ENCODE peak calls at places on chromosomes 13 and 19, in six cellular contexts. J, B, X, Q, T and D are unnamed samples.

GRCh38 chr19:3699071-3699740 is 1.1 kb downstream of the PIP5K1C start:
- DNase-seq in J (peak), B (no peak), X (peak), Q (peak), T (no peak), D (no peak)

GRCh38 chr19:47190167-47190727 is 40.8 kb downstream of the BBC3 start:
- DNase-seq in J (peak), B (no peak), X (peak), Q (peak), T (peak), D (peak)

GRCh38 chr13:44402902-44403719 is 29.5 kb downstream of the SERP2 start:
- DNase-seq in J (no peak), B (no peak), X (no peak), Q (no peak), T (no peak), D (no peak)

GRCh38 chr19:35353635-35354034 is 4.6 kb upstream of the FFAR3 start:
- DNase-seq in J (no peak), B (no peak), X (peak), Q (no peak), T (no peak), D (no peak)

GRCh38 chr19:19627716-19628498 is at the start of gene LPAR2:
- DNase-seq in J (no peak), B (no peak), X (no peak), Q (peak), T (peak), D (no peak)

GRCh38 chr13:98542568-98543379 is 34.1 kb downstream of the STK24 start:
- DNase-seq in J (no peak), B (no peak), X (no peak), Q (no peak), T (no peak), D (no peak)

GRCh38 chr19:11538232-11539036 is at the start of gene CNN1:
- DNase-seq in J (no peak), B (no peak), X (peak), Q (no peak), T (no peak), D (no peak)

GRCh38 chr13:24168980-24169379 is 8.5 kb downstream of the SPATA13 start:
- DNase-seq in J (no peak), B (no peak), X (no peak), Q (no peak), T (no peak), D (no peak)

GRCh38 chr13:57784633-57785032 is 153.1 kb downstream of the PCDH17 start:
- DNase-seq in J (no peak), B (no peak), X (no peak), Q (no peak), T (no peak), D (no peak)

GRCh38 chr19:45599286-45599685 is 2.7 kb downstream of the GPR4 start:
- DNase-seq in J (no peak), B (no peak), X (no peak), Q (no peak), T (no peak), D (no peak)

GRCh38 chr19:17311455-17312248 is 2.3 kb downstream of the DDA1 start:
- DNase-seq in J (no peak), B (peak), X (peak), Q (no peak), T (peak), D (no peak)

GRCh38 chr13:114313061-114313860 is 1.0 kb upstream of the CHAMP1 start:
- DNase-seq in J (no peak), B (no peak), X (peak), Q (no peak), T (peak), D (no peak)

GRCh38 chr19:39778763-39779162 is at the start of gene LEUTX:
- DNase-seq in J (no peak), B (no peak), X (no peak), Q (no peak), T (no peak), D (no peak)